ENCODE peak calls at places on chromosomes 4 and X, in four cellular contexts. Y is uterus; H is activated CD8-positive, alpha-beta T cell treated with anti-CD3 and anti-CD28 coated beads for 36 hours; J is cardiac muscle cell. X is an unnamed sample.

GRCh38 chr4:75545526-75545925 is 10.3 kb upstream of the ODAPH start:
- DNase-seq in Y (no peak), J (no peak), H (no peak), X (no peak)

GRCh38 chr4:116386856-116387255 is 698.5 kb downstream of the TRAM1L1 start:
- DNase-seq in Y (no peak), J (no peak), H (no peak), X (no peak)

GRCh38 chr4:85489273-85489672 is 14.3 kb downstream of the ARHGAP24 start:
- DNase-seq in Y (peak), H (no peak), J (peak), X (no peak)

GRCh38 chr4:98946359-98946758 is 17.4 kb upstream of the EIF4E start:
- DNase-seq in J (no peak), H (no peak), Y (no peak), X (no peak)

GRCh38 chr4:159103406-159104131 is 690 bp downstream of the RAPGEF2 start:
- DNase-seq in J (peak), Y (peak), H (peak), X (peak)

GRCh38 chr4:105179539-105180401 is 33.1 kb downstream of the TET2 start:
- DNase-seq in H (no peak), Y (no peak), J (no peak), X (no peak)

GRCh38 chr4:151698213-151698612 is 62.6 kb downstream of the GATB start:
- DNase-seq in J (no peak), Y (no peak), H (no peak), X (no peak)

GRCh38 chr4:76725039-76725438 is 172.9 kb downstream of the SOWAHB start:
- DNase-seq in J (no peak), Y (no peak), H (no peak), X (no peak)

GRCh38 chr4:113835005-113835404 is 73.5 kb upstream of the CAMK2D start:
- DNase-seq in H (no peak), J (peak), Y (no peak), X (no peak)

GRCh38 chr4:54658321-54659093 is 750 bp downstream of the KIT start:
- DNase-seq in J (peak), H (peak), Y (peak), X (peak)

GRCh38 chr4:111512081-111512774 is 633.0 kb upstream of the FAM241A start:
- DNase-seq in J (peak), Y (no peak), H (no peak), X (no peak)

GRCh38 chrX:71911023-71911730 is 532 bp downstream of the NHSL2 start:
- DNase-seq in J (no peak), H (peak), Y (peak), X (peak)

GRCh38 chrX:71908387-71908786 is 2.3 kb upstream of the NHSL2 start:
- DNase-seq in Y (no peak), H (no peak), J (no peak), X (no peak)

GRCh38 chrX:71910526-71911022 is at the start of gene NHSL2:
- DNase-seq in J (peak), H (peak), Y (peak), X (peak)

GRCh38 chrX:71911731-71912050 is 1.0 kb downstream of the NHSL2 start:
- DNase-seq in J (no peak), H (no peak), Y (peak), X (no peak)

DNA sequence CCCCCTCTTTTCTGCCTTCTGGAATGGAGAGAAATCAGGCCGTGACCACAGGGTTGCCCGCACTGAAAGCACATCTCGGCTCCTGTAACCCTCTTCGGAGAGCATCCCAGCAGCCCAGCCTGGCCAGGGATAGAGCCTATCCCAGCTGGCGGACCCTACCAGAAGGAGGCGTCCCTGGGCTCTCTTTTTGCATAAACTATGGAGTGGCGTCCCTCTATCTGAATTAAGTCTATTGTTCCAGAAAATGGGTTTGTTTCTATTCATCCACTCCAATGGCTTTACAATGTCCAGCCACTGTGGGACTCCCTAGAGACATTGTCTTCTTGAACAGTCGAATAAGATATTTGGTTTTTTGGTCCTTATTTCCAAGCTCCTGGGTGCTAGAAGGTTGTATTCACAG is 689 bp upstream of the NHSL2 start:
- DNase-seq in Y (peak), J (peak), H (no peak), X (no peak)
- TF ChIP-seq CTCF in Y (no peak), J (peak), H (no peak), X (no peak)

GRCh38 chrX:11886745-11887144 is 128.7 kb downstream of the MSL3 start:
- DNase-seq in J (peak), H (no peak), Y (no peak), X (no peak)
- TF ChIP-seq CTCF in J (no peak), H (no peak), Y (no peak), X (no peak)

DNA sequence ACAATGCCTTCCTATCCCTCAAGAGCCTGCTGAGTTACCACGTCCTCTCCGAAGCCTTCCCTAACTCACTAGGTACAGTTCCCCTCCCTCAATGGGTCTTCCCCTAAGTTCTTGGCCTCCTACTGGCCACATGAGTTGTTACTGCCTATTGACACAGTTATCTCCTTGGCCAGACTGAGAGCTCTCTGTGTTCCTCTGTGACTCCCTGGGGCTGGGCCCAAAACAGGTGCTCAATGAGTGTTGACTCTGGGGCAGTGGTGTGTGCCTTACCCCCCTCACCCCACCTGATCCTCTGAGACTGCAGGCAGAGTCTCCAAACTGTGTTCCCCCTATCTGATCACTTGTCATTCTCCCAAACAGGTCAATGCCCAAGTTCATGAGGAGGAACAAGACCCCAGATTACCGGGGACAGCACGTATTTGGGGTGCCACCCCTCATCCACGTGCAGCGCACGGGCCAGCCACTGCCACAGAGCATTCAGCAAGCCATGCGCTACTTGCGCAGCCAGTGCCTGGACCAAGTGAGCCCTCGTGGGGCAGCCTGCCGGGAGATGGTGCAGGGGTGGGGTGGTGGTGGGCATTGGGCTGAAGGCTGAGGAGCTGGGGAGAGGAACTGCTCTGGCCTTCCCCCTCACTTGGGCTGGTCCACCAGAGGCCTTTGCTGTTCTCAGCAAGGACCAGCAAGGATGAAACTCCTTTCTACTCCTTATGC is 72.6 kb downstream of the STARD8 start:
- DNase-seq in Y (peak), J (no peak), H (no peak), X (no peak)
- TF ChIP-seq CTCF in Y (no peak), J (peak), H (no peak), X (no peak)

GRCh38 chr4:22190855-22191254 is 242.3 kb upstream of the KCNIP4 start:
- DNase-seq in J (peak), H (no peak), Y (no peak), X (no peak)
- TF ChIP-seq CTCF in J (no peak), H (no peak), Y (no peak), X (no peak)

DNA sequence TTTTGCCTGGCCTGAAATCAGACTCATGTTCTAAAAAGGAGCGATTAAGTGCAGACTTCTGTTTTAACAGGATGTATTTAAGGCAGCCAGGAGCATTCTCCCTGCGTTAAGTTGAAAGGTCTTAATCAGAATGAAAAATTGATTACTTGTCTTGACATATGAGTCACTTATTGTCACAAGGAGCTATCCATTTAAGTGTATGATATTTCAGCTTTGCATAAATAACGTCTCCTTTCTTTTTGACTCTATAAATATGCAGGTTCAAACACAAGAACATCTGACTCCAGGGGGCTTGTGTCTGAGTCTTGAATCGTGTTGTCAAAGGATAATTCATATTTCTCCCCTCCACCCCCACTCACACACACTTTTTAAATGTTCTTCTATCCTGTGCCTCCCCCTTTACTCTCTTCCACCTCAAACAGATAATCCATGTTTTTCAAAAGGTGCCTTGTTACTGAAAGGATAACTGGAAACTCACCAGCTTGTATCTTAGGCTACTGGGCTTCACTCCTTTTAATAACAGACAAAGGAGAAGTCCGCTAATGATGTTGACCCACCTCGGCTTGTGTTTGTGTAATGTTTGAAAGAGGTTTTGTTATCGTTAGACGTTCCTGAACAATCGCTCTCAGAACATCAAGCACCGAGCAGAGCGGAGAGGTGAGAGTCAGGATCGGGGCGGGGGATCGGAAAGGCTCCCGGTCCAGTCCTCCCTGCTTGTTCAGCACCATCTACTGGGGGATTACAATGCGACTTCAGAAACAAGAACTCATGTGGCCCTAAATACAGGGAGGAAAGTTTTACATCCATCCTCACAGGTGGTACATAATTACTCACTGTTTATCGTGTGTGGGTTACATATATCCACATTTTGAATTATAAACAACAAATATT is 107.5 kb upstream of the RPL34 start:
- DNase-seq in H (peak), Y (peak), J (peak), X (no peak)
- TF ChIP-seq CTCF in H (peak), Y (peak), J (peak), X (peak)

DNA sequence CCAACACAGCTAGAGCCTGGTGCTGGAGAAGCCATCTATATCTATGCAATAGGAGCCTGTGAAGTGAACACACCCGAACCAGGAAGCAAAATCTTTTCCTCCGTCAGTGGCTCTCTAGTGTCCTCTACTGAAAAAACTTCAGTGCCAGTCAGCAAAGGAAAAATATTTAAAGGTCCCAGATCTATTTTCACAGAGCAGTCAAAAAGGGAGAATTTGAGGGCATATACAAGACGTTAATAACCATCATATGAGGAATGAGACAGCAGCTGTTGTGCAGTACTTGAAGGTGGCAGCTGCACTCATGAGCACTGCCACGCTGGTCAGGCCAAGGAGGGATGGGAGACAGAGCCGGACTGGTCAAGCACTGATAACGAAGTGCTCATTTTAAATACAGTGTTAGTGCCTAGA is 14.4 kb downstream of the MCUB start:
- DNase-seq in H (no peak), Y (no peak), J (peak), X (no peak)
- TF ChIP-seq CTCF in H (no peak), Y (no peak), J (peak), X (no peak)

X was measured in GM13976.